ENCODE peak calls at places on chromosomes 13 and 19, in four cellular contexts. N, Z, R and G are unnamed samples.

GRCh38 chr19:23415561-23416191 is 20.4 kb upstream of the ZNF91 start:
- DNase-seq in N (no peak), Z (peak), R (peak), G (peak)

GRCh38 chr19:2294377-2295335 is 12.7 kb upstream of the PEAK3 start:
- DNase-seq in N (no peak), Z (no peak), R (peak), G (peak)

GRCh38 chr19:45515081-45515624 is 7.9 kb downstream of the VASP start:
- DNase-seq in N (no peak), Z (no peak), R (no peak), G (no peak)

GRCh38 chr19:54521022-54521859 is 18.6 kb downstream of the LAIR2 start:
- DNase-seq in N (no peak), Z (no peak), R (no peak), G (no peak)

GRCh38 chr13:76816394-76816793 is 69.8 kb downstream of the KCTD12 start:
- DNase-seq in N (peak), Z (no peak), R (peak), G (peak)

GRCh38 chr13:112481458-112481857 is 105.3 kb downstream of the SPACA7 start:
- DNase-seq in N (no peak), Z (no peak), R (no peak), G (no peak)

GRCh38 chr19:719081-719512 is 10.4 kb downstream of the PALM start:
- DNase-seq in N (no peak), Z (no peak), R (peak), G (no peak)

GRCh38 chr19:40284501-40285352 is at the start of gene AKT2:
- DNase-seq in N (peak), Z (peak), R (peak), G (peak)

GRCh38 chr13:99802416-99802815 is 169.2 kb downstream of the ZIC5 start:
- DNase-seq in N (no peak), Z (no peak), R (no peak), G (no peak)

GRCh38 chr13:71867101-71867814 is at the start of gene DACH1:
- DNase-seq in N (peak), Z (peak), R (peak), G (no peak)

GRCh38 chr13:36174923-36175322 is 39.4 kb downstream of the SOHLH2 start:
- DNase-seq in N (peak), Z (no peak), R (no peak), G (no peak)

GRCh38 chr13:31408927-31409326 is 209.2 kb downstream of the B3GLCT start:
- DNase-seq in N (no peak), Z (no peak), R (no peak), G (no peak)

GRCh38 chr13:81987159-81987558 is 1646.2 kb upstream of the SPRY2 start:
- DNase-seq in N (peak), Z (no peak), R (no peak), G (no peak)

GRCh38 chr13:25295228-25295627 is 6.2 kb upstream of the NUP58 start:
- DNase-seq in N (no peak), Z (no peak), R (no peak), G (no peak)

GRCh38 chr13:93472296-93472695 is 245.7 kb downstream of the GPC6 start:
- DNase-seq in N (no peak), Z (no peak), R (no peak), G (no peak)

GRCh38 chr13:57409121-57409520 is 222.4 kb upstream of the PCDH17 start:
- DNase-seq in N (no peak), Z (peak), R (no peak), G (no peak)

GRCh38 chr19:49331616-49332055 is 3.6 kb upstream of the CD37 start:
- DNase-seq in N (no peak), Z (no peak), R (peak), G (peak)

GRCh38 chr13:68440874-68441273 is 1210.7 kb upstream of the PCDH9 start:
- DNase-seq in N (no peak), Z (no peak), R (no peak), G (no peak)

GRCh38 chr19:18290250-18291018 is 9.0 kb upstream of the JUND start:
- DNase-seq in N (no peak), Z (no peak), R (no peak), G (no peak)

GRCh38 chr13:28136916-28137315 is 1.4 kb upstream of the PAN3 start:
- DNase-seq in N (no peak), Z (no peak), R (no peak), G (peak)